ENCODE peak calls at places on chromosomes 1 and 21, in nine cellular contexts. One of them, this sample, is unnamed.

GRCh38 chr1:61434276-61434675 is 290.7 kb downstream of the TM2D1 start:
- DNase-seq in pancreas: no peak
- DNase-seq in brain microvascular endothelial cell: peak
- DNase-seq in colonic mucosa: no peak
- DNase-seq in breast epithelium: no peak
- DNase-seq in SJCRH30: no peak
- DNase-seq in neural progenitor cell: no peak
- DNase-seq in tibial artery: no peak
- DNase-seq in RWPE1: peak
- DNase-seq in this sample: no peak

GRCh38 chr1:230272557-230272956 is 153.6 kb downstream of the PGBD5 start:
- DNase-seq in colonic mucosa: no peak
- DNase-seq in pancreas: no peak
- DNase-seq in breast epithelium: peak
- DNase-seq in neural progenitor cell: no peak
- DNase-seq in brain microvascular endothelial cell: no peak
- DNase-seq in tibial artery: no peak
- DNase-seq in RWPE1: no peak
- DNase-seq in SJCRH30: no peak
- DNase-seq in this sample: no peak

GRCh38 chr1:173954179-173954578 is 37.1 kb upstream of the SERPINC1 start:
- DNase-seq in RWPE1: no peak
- DNase-seq in breast epithelium: no peak
- DNase-seq in brain microvascular endothelial cell: peak
- DNase-seq in SJCRH30: no peak
- DNase-seq in tibial artery: no peak
- DNase-seq in pancreas: no peak
- DNase-seq in colonic mucosa: no peak
- DNase-seq in neural progenitor cell: no peak
- DNase-seq in this sample: no peak

GRCh38 chr1:151579436-151580225 is 32.2 kb upstream of the SNX27 start:
- DNase-seq in tibial artery: no peak
- DNase-seq in pancreas: no peak
- DNase-seq in RWPE1: peak
- DNase-seq in neural progenitor cell: no peak
- DNase-seq in breast epithelium: no peak
- DNase-seq in brain microvascular endothelial cell: peak
- DNase-seq in colonic mucosa: no peak
- DNase-seq in SJCRH30: no peak
- DNase-seq in this sample: no peak

GRCh38 chr1:204520834-204521709 is 4.9 kb downstream of the MDM4 start:
- DNase-seq in colonic mucosa: no peak
- DNase-seq in SJCRH30: peak
- DNase-seq in RWPE1: no peak
- DNase-seq in pancreas: no peak
- DNase-seq in brain microvascular endothelial cell: peak
- DNase-seq in tibial artery: no peak
- DNase-seq in neural progenitor cell: no peak
- DNase-seq in breast epithelium: no peak
- DNase-seq in this sample: no peak

GRCh38 chr21:15293251-15293650 is 228.5 kb upstream of the NRIP1 start:
- DNase-seq in brain microvascular endothelial cell: peak
- DNase-seq in RWPE1: peak
- DNase-seq in tibial artery: no peak
- DNase-seq in colonic mucosa: no peak
- DNase-seq in pancreas: no peak
- DNase-seq in breast epithelium: no peak
- DNase-seq in SJCRH30: peak
- DNase-seq in neural progenitor cell: no peak
- DNase-seq in this sample: no peak

GRCh38 chr1:240004086-240004749 is 87.5 kb upstream of the FMN2 start:
- DNase-seq in RWPE1: peak
- DNase-seq in neural progenitor cell: peak
- DNase-seq in SJCRH30: peak
- DNase-seq in breast epithelium: no peak
- DNase-seq in tibial artery: no peak
- DNase-seq in pancreas: no peak
- DNase-seq in colonic mucosa: no peak
- DNase-seq in brain microvascular endothelial cell: no peak
- DNase-seq in this sample: no peak

GRCh38 chr1:26907071-26907922 is 6.5 kb downstream of the NR0B2 start:
- DNase-seq in colonic mucosa: no peak
- DNase-seq in breast epithelium: peak
- DNase-seq in RWPE1: peak
- DNase-seq in brain microvascular endothelial cell: peak
- DNase-seq in SJCRH30: no peak
- DNase-seq in tibial artery: no peak
- DNase-seq in pancreas: peak
- DNase-seq in neural progenitor cell: no peak
- DNase-seq in this sample: no peak

GRCh38 chr1:204623894-204624361 is 61.6 kb downstream of the LRRN2 start:
- DNase-seq in brain microvascular endothelial cell: no peak
- DNase-seq in neural progenitor cell: peak
- DNase-seq in pancreas: no peak
- DNase-seq in RWPE1: no peak
- DNase-seq in breast epithelium: no peak
- DNase-seq in SJCRH30: peak
- DNase-seq in colonic mucosa: no peak
- DNase-seq in tibial artery: no peak
- DNase-seq in this sample: no peak

GRCh38 chr1:205304046-205304694 is 17.4 kb downstream of the NUAK2 start:
- DNase-seq in neural progenitor cell: no peak
- DNase-seq in RWPE1: no peak
- DNase-seq in pancreas: no peak
- DNase-seq in breast epithelium: no peak
- DNase-seq in SJCRH30: no peak
- DNase-seq in colonic mucosa: no peak
- DNase-seq in brain microvascular endothelial cell: no peak
- DNase-seq in tibial artery: no peak
- DNase-seq in this sample: no peak

GRCh38 chr1:8671313-8671917 is 146.0 kb downstream of the RERE start:
- DNase-seq in tibial artery: peak
- DNase-seq in brain microvascular endothelial cell: peak
- DNase-seq in RWPE1: peak
- DNase-seq in breast epithelium: no peak
- DNase-seq in neural progenitor cell: peak
- DNase-seq in SJCRH30: peak
- DNase-seq in colonic mucosa: peak
- DNase-seq in pancreas: peak
- DNase-seq in this sample: no peak

GRCh38 chr1:205298191-205298994 is 23.2 kb downstream of the NUAK2 start:
- DNase-seq in tibial artery: no peak
- DNase-seq in RWPE1: peak
- DNase-seq in SJCRH30: peak
- DNase-seq in neural progenitor cell: peak
- DNase-seq in colonic mucosa: no peak
- DNase-seq in breast epithelium: no peak
- DNase-seq in brain microvascular endothelial cell: peak
- DNase-seq in pancreas: peak
- DNase-seq in this sample: no peak

GRCh38 chr1:197145451-197146029 is 929 bp downstream of the ASPM start:
- DNase-seq in neural progenitor cell: no peak
- DNase-seq in tibial artery: no peak
- DNase-seq in pancreas: no peak
- DNase-seq in brain microvascular endothelial cell: no peak
- DNase-seq in breast epithelium: no peak
- DNase-seq in RWPE1: no peak
- DNase-seq in SJCRH30: peak
- DNase-seq in colonic mucosa: peak
- DNase-seq in this sample: no peak

GRCh38 chr21:35375115-35375514 is 326.0 kb upstream of the RUNX1 start:
- DNase-seq in brain microvascular endothelial cell: peak
- DNase-seq in RWPE1: peak
- DNase-seq in tibial artery: no peak
- DNase-seq in neural progenitor cell: no peak
- DNase-seq in breast epithelium: no peak
- DNase-seq in colonic mucosa: no peak
- DNase-seq in pancreas: no peak
- DNase-seq in SJCRH30: no peak
- DNase-seq in this sample: no peak

GRCh38 chr1:3629561-3630160 is 4.8 kb downstream of the TPRG1L start:
- DNase-seq in neural progenitor cell: no peak
- DNase-seq in SJCRH30: no peak
- DNase-seq in pancreas: no peak
- DNase-seq in tibial artery: no peak
- DNase-seq in brain microvascular endothelial cell: no peak
- DNase-seq in RWPE1: no peak
- DNase-seq in colonic mucosa: no peak
- DNase-seq in breast epithelium: no peak
- DNase-seq in this sample: no peak

GRCh38 chr1:111739984-111740765 is 980 bp upstream of the INKA2 start:
- DNase-seq in SJCRH30: peak
- DNase-seq in pancreas: peak
- DNase-seq in RWPE1: peak
- DNase-seq in colonic mucosa: peak
- DNase-seq in neural progenitor cell: peak
- DNase-seq in tibial artery: peak
- DNase-seq in brain microvascular endothelial cell: peak
- DNase-seq in breast epithelium: no peak
- DNase-seq in this sample: peak

GRCh38 chr1:109206324-109206723 is 7.4 kb upstream of the SARS1 start:
- DNase-seq in colonic mucosa: no peak
- DNase-seq in neural progenitor cell: no peak
- DNase-seq in SJCRH30: no peak
- DNase-seq in breast epithelium: no peak
- DNase-seq in brain microvascular endothelial cell: no peak
- DNase-seq in RWPE1: no peak
- DNase-seq in pancreas: no peak
- DNase-seq in tibial artery: no peak
- DNase-seq in this sample: no peak
- H3K27ac ChIP-seq in colonic mucosa: no peak
- H3K27ac ChIP-seq in neural progenitor cell: no peak
- H3K27ac ChIP-seq in SJCRH30: no peak
- H3K27ac ChIP-seq in breast epithelium: no peak
- H3K27ac ChIP-seq in brain microvascular endothelial cell: no peak
- H3K27ac ChIP-seq in RWPE1: no peak
- H3K27ac ChIP-seq in pancreas: no peak
- H3K27ac ChIP-seq in tibial artery: no peak
- H3K27ac ChIP-seq in this sample: no peak

GRCh38 chr1:238451006-238451405 is 560.3 kb upstream of the ZP4 start:
- DNase-seq in colonic mucosa: no peak
- DNase-seq in RWPE1: no peak
- DNase-seq in breast epithelium: no peak
- DNase-seq in pancreas: no peak
- DNase-seq in SJCRH30: no peak
- DNase-seq in neural progenitor cell: no peak
- DNase-seq in brain microvascular endothelial cell: no peak
- DNase-seq in tibial artery: no peak
- DNase-seq in this sample: no peak
- H3K27ac ChIP-seq in colonic mucosa: no peak
- H3K27ac ChIP-seq in RWPE1: no peak
- H3K27ac ChIP-seq in breast epithelium: no peak
- H3K27ac ChIP-seq in pancreas: no peak
- H3K27ac ChIP-seq in SJCRH30: no peak
- H3K27ac ChIP-seq in neural progenitor cell: no peak
- H3K27ac ChIP-seq in brain microvascular endothelial cell: no peak
- H3K27ac ChIP-seq in tibial artery: no peak
- H3K27ac ChIP-seq in this sample: no peak

GRCh38 chr21:33976980-33977720 is 61.5 kb upstream of the ATP5PO start:
- DNase-seq in tibial artery: no peak
- DNase-seq in brain microvascular endothelial cell: no peak
- DNase-seq in SJCRH30: no peak
- DNase-seq in breast epithelium: no peak
- DNase-seq in neural progenitor cell: no peak
- DNase-seq in colonic mucosa: no peak
- DNase-seq in RWPE1: no peak
- DNase-seq in pancreas: no peak
- DNase-seq in this sample: no peak

GRCh38 chr21:33980276-33980916 is 64.8 kb upstream of the ATP5PO start:
- DNase-seq in pancreas: no peak
- DNase-seq in RWPE1: no peak
- DNase-seq in tibial artery: no peak
- DNase-seq in breast epithelium: no peak
- DNase-seq in brain microvascular endothelial cell: no peak
- DNase-seq in colonic mucosa: no peak
- DNase-seq in neural progenitor cell: no peak
- DNase-seq in SJCRH30: no peak
- DNase-seq in this sample: no peak

GRCh38 chr21:33976082-33976979 is 60.7 kb upstream of the ATP5PO start:
- DNase-seq in neural progenitor cell: no peak
- DNase-seq in brain microvascular endothelial cell: peak
- DNase-seq in RWPE1: peak
- DNase-seq in SJCRH30: peak
- DNase-seq in tibial artery: no peak
- DNase-seq in breast epithelium: no peak
- DNase-seq in pancreas: no peak
- DNase-seq in colonic mucosa: peak
- DNase-seq in this sample: no peak

GRCh38 chr21:33977721-33978369 is 62.2 kb upstream of the ATP5PO start:
- DNase-seq in RWPE1: no peak
- DNase-seq in pancreas: no peak
- DNase-seq in breast epithelium: no peak
- DNase-seq in brain microvascular endothelial cell: no peak
- DNase-seq in colonic mucosa: peak
- DNase-seq in SJCRH30: no peak
- DNase-seq in neural progenitor cell: no peak
- DNase-seq in tibial artery: no peak
- DNase-seq in this sample: no peak

DNA sequence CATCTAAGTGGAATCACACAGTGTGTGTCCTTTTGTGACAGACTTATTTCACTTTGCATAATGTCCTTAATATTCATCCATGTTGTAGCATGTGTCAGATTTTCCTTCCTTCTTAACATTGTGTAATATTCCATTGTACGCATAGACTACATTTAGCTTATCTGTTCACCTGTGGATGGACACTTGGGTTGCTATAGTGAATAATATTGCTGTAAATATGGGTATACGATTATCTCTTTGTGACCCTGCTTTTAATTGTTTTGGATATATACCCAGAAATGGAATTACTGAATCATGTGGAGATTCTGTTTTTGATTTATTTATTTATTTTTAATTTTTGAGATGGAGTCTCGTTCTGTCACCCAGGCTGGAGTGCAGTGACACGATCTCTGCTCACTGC is 63.0 kb upstream of the ATP5PO start:
- DNase-seq in pancreas: no peak
- DNase-seq in tibial artery: no peak
- DNase-seq in colonic mucosa: no peak
- DNase-seq in breast epithelium: no peak
- DNase-seq in RWPE1: no peak
- DNase-seq in neural progenitor cell: no peak
- DNase-seq in brain microvascular endothelial cell: no peak
- DNase-seq in SJCRH30: no peak
- DNase-seq in this sample: no peak
- H3K27ac ChIP-seq in pancreas: no peak
- H3K27ac ChIP-seq in tibial artery: no peak
- H3K27ac ChIP-seq in colonic mucosa: no peak
- H3K27ac ChIP-seq in breast epithelium: no peak
- H3K27ac ChIP-seq in RWPE1: no peak
- H3K27ac ChIP-seq in neural progenitor cell: no peak
- H3K27ac ChIP-seq in brain microvascular endothelial cell: no peak
- H3K27ac ChIP-seq in SJCRH30: no peak
- H3K27ac ChIP-seq in this sample: no peak

GRCh38 chr1:55244476-55245109 is 29.4 kb upstream of the USP24 start:
- DNase-seq in SJCRH30: no peak
- DNase-seq in breast epithelium: no peak
- DNase-seq in colonic mucosa: no peak
- DNase-seq in RWPE1: no peak
- DNase-seq in brain microvascular endothelial cell: no peak
- DNase-seq in tibial artery: no peak
- DNase-seq in neural progenitor cell: no peak
- DNase-seq in pancreas: no peak
- DNase-seq in this sample: no peak
- H3K27ac ChIP-seq in SJCRH30: no peak
- H3K27ac ChIP-seq in breast epithelium: no peak
- H3K27ac ChIP-seq in colonic mucosa: no peak
- H3K27ac ChIP-seq in RWPE1: no peak
- H3K27ac ChIP-seq in brain microvascular endothelial cell: no peak
- H3K27ac ChIP-seq in tibial artery: no peak
- H3K27ac ChIP-seq in neural progenitor cell: no peak
- H3K27ac ChIP-seq in pancreas: no peak
- H3K27ac ChIP-seq in this sample: no peak

This sample was measured in dorsolateral prefrontal cortex.